ENCODE peak calls at places on chromosomes 3 and 15, in six cellular contexts. Q, I, M, R, C and V are unnamed samples. For H3K4me1, the result is how much of the 10 kb centered on the place peaks cover.

GRCh38 chr3:57596495-57597239 is 477 bp downstream of the ARF4 start:
- DNase-seq in C (peak), Q (peak), M (peak), I (peak), R (peak), V (peak)

GRCh38 chr3:156135921-156136655 is 15.7 kb downstream of the KCNAB1 start:
- DNase-seq in M (no peak), R (no peak), Q (no peak), I (no peak), C (no peak), V (no peak)

GRCh38 chr3:197811343-197811742 is 20.3 kb downstream of the LRCH3 start:
- DNase-seq in Q (no peak), I (peak), C (no peak), M (no peak), R (no peak), V (no peak)

GRCh38 chr3:46979958-46980497 is 562 bp downstream of the NBEAL2 start:
- DNase-seq in C (peak), I (no peak), M (peak), Q (no peak), R (no peak), V (no peak)

GRCh38 chr15:75042730-75043508 is 19.5 kb downstream of the PPCDC start:
- DNase-seq in M (peak), R (peak), Q (peak), C (peak), I (peak), V (peak)

GRCh38 chr3:49493901-49494300 is 23.8 kb downstream of the DAG1 start:
- DNase-seq in I (no peak), Q (no peak), M (no peak), C (no peak), R (no peak), V (no peak)

GRCh38 chr15:90047956-90048575 is 46.9 kb downstream of the ZNF710 start:
- DNase-seq in Q (no peak), M (no peak), I (no peak), R (no peak), C (peak), V (no peak)

GRCh38 chr15:76996526-76997401 is 1.8 kb downstream of the PSTPIP1 start:
- DNase-seq in C (no peak), I (peak), M (peak), R (no peak), Q (peak), V (peak)

GRCh38 chr3:33834117-33834495 is 35.7 kb downstream of the PDCD6IP start:
- DNase-seq in I (no peak), M (no peak), Q (no peak), R (no peak), C (no peak), V (no peak)

GRCh38 chr3:117170112-117170511 is 460.5 kb downstream of the TUSC7 start:
- DNase-seq in R (no peak), Q (no peak), I (no peak), C (no peak), M (no peak), V (no peak)

GRCh38 chr3:36457667-36458066 is 77.4 kb downstream of the STAC start:
- DNase-seq in M (no peak), I (no peak), Q (no peak), R (no peak), C (no peak), V (no peak)

GRCh38 chr3:16323737-16324136 is 58.7 kb downstream of the OXNAD1 start:
- DNase-seq in M (no peak), C (no peak), I (no peak), R (no peak), Q (no peak), V (no peak)

GRCh38 chr3:193377591-193377990 is 962 bp downstream of the ATP13A5 start:
- DNase-seq in Q (no peak), R (no peak), M (no peak), C (no peak), I (no peak), V (no peak)

GRCh38 chr15:96270581-96271172 is 59.8 kb upstream of the NR2F2 start:
- DNase-seq in R (peak), I (no peak), Q (no peak), C (no peak), M (no peak), V (no peak)

GRCh38 chr15:51846463-51847230 is 17.2 kb downstream of the TMOD3 start:
- DNase-seq in M (no peak), C (no peak), I (no peak), R (peak), Q (no peak), V (no peak)

GRCh38 chr3:101695779-101696372 is 9.4 kb upstream of the RPL24 start:
- DNase-seq in R (peak), C (no peak), M (no peak), I (no peak), Q (no peak), V (peak)

GRCh38 chr15:100635406-100636071 is 33.1 kb downstream of the ASB7 start:
- DNase-seq in R (no peak), C (no peak), I (no peak), Q (no peak), M (no peak), V (no peak)

GRCh38 chr15:40353697-40354096 is 2.9 kb downstream of the PHGR1 start:
- DNase-seq in M (peak), Q (no peak), I (no peak), C (peak), R (no peak), V (no peak)

GRCh38 chr3:26963356-26963742 is 340.8 kb downstream of the LRRC3B start:
- DNase-seq in Q (no peak), M (no peak), R (no peak), C (no peak), I (no peak), V (no peak)

GRCh38 chr3:8182904-8183303 is 318.7 kb upstream of the LMCD1 start:
- DNase-seq in C (no peak), M (no peak), Q (no peak), R (no peak), I (no peak), V (no peak)

GRCh38 chr15:73996939-73997338 is 2.4 kb downstream of the PML start:
- DNase-seq in M (no peak), I (no peak), C (no peak), Q (peak), R (peak), V (peak)

GRCh38 chr15:38229700-38230099 is 22.9 kb upstream of the SPRED1 start:
- DNase-seq in I (no peak), M (no peak), R (no peak), Q (no peak), C (no peak), V (no peak)

GRCh38 chr3:56725175-56725574 is 42.1 kb upstream of the TASOR start:
- DNase-seq in C (no peak), Q (peak), R (no peak), M (no peak), I (no peak), V (peak)

GRCh38 chr15:89665449-89666146 is 10.3 kb upstream of the KIF7 start:
- DNase-seq in M (peak), Q (no peak), C (peak), R (no peak), I (peak), V (no peak)

GRCh38 chr3:94612631-94613030 is 549.8 kb downstream of the NSUN3 start:
- DNase-seq in M (no peak), R (no peak), I (no peak), Q (no peak), C (no peak), V (no peak)

GRCh38 chr3:65005481-65005880 is 317.7 kb upstream of the ADAMTS9 start:
- DNase-seq in R (no peak), M (no peak), C (no peak), Q (no peak), I (no peak), V (no peak)

GRCh38 chr15:80068578-80068977 is 9.1 kb downstream of the ZFAND6 start:
- DNase-seq in I (no peak), Q (no peak), C (no peak), R (peak), M (no peak), V (no peak)

GRCh38 chr3:190305406-190305805 is 16.8 kb downstream of the CLDN1 start:
- DNase-seq in C (no peak), R (no peak), I (no peak), M (no peak), Q (no peak), V (no peak)

GRCh38 chr3:57192028-57192427 is 7.8 kb downstream of the HESX1 start:
- DNase-seq in I (no peak), C (no peak), Q (no peak), R (no peak), M (no peak), V (no peak)

GRCh38 chr3:49470714-49471420 is 800 bp downstream of the DAG1 start:
- DNase-seq in Q (no peak), R (no peak), I (no peak), C (no peak), M (no peak), V (no peak)

GRCh38 chr15:75654201-75654907 is 6.6 kb downstream of the SNX33 start:
- DNase-seq in C (peak), I (peak), M (no peak), Q (no peak), R (no peak), V (no peak)

GRCh38 chr15:35444557-35445204 is 101.3 kb downstream of the DPH6 start:
- DNase-seq in I (no peak), Q (no peak), C (no peak), R (peak), M (no peak), V (peak)

GRCh38 chr3:171185359-171185758 is 158.8 kb upstream of the SLC2A2 start:
- DNase-seq in I (no peak), R (no peak), Q (no peak), C (no peak), M (no peak), V (no peak)

GRCh38 chr15:60509470-60509869 is 30.5 kb upstream of the ICE2 start:
- DNase-seq in M (no peak), R (no peak), Q (no peak), C (no peak), I (no peak), V (no peak)

GRCh38 chr3:169769287-169770181 is at the start of gene ACTRT3:
- DNase-seq in Q (peak), R (peak), C (peak), M (peak), I (peak), V (peak)

GRCh38 chr3:49654955-49655556 is 19.1 kb upstream of the APEH start:
- DNase-seq in Q (no peak), M (no peak), R (no peak), C (peak), I (no peak), V (no peak)

GRCh38 chr3:95356764-95357501 is 1294.1 kb downstream of the NSUN3 start:
- DNase-seq in Q (no peak), R (no peak), M (no peak), I (no peak), C (no peak), V (no peak)

GRCh38 chr3:18951333-18951732 is 197.0 kb upstream of the KCNH8 start:
- DNase-seq in I (no peak), M (no peak), C (no peak), Q (no peak), R (no peak), V (no peak)

GRCh38 chr3:170634663-170635096 is 48.8 kb upstream of the SLC7A14 start:
- DNase-seq in C (no peak), M (no peak), Q (no peak), I (no peak), R (no peak), V (no peak)

GRCh38 chr3:101936419-101937331 is 87.4 kb downstream of the NFKBIZ start:
- DNase-seq in Q (peak), C (no peak), I (no peak), M (no peak), R (peak), V (peak)

DNA sequence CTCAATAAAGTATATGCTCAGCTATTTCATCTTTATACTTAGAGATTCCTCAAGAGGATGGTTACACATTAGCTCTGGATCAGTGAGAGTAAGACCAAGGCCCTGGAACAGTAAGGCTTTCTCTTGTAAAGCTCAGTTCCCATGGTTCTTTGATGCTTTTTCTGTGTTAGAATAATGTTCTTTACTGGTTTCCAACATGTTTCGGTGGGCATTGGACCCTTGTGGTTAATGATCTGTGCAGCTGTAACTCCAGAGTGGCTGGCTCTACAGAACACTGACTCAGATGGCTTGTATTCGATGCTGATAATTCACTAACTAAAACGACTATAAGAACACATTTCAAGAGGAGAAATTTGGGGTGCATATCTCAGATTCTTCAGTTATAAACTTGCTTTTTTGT is 114.7 kb downstream of the AKAP13 start:
- DNase-seq in R (no peak), I (no peak), Q (no peak), M (no peak), C (no peak), V (no peak)
- H3K4me1 ChIP-seq in R (under half), I (half or more), Q (under half), M (under half), C (under half), V (half or more)

GRCh38 chr3:69484507-69485393 is 98.9 kb upstream of the FRMD4B start:
- DNase-seq in C (no peak), M (no peak), I (no peak), Q (no peak), R (no peak), V (no peak)
- H3K27ac ChIP-seq in C (no peak), M (no peak), I (no peak), Q (no peak), R (no peak), V (no peak)

GRCh38 chr15:98786706-98787105 is 138.4 kb downstream of the IGF1R start:
- DNase-seq in R (no peak), M (no peak), C (no peak), Q (no peak), I (no peak), V (no peak)
- H3K4me1 ChIP-seq in R (under half), M (under half), C (under half), Q (under half), I (under half), V (under half)

GRCh38 chr3:185929192-185930151 is 8.3 kb downstream of the TRA2B start:
- DNase-seq in M (no peak), R (no peak), C (no peak), I (no peak), Q (no peak), V (no peak)
- H3K27ac ChIP-seq in M (no peak), R (no peak), C (peak), I (no peak), Q (no peak), V (peak)

GRCh38 chr3:127789051-127789450 is 33.3 kb downstream of the MGLL start:
- DNase-seq in R (no peak), M (peak), C (peak), I (no peak), Q (no peak), V (no peak)
- H3K4me1 ChIP-seq in R (half or more), M (under half), C (half or more), I (half or more), Q (under half), V (under half)

GRCh38 chr3:134476977-134477376 is 8.8 kb downstream of the ANAPC13 start:
- DNase-seq in C (peak), Q (no peak), R (no peak), M (no peak), I (no peak), V (no peak)
- H3K27ac ChIP-seq in C (peak), Q (no peak), R (peak), M (peak), I (peak), V (no peak)